ENCODE peak calls at places on chromosomes 2 and 18, in six cellular contexts. K is HT1080; T is ACHN; L is activated naive CD8-positive, alpha-beta T cell treated with anti-CD3 and anti-CD28 coated beads for 36 hours; J is Kasumi-1; F is GM04504. D is an unnamed sample.

GRCh38 chr2:101327863-101328394 is 19.4 kb upstream of the RNF149 start:
- DNase-seq in J (peak; percentile 57), T (no peak), F (no peak), K (no peak), L (no peak), D (no peak)

GRCh38 chr2:172438741-172439508 is 11.5 kb downstream of the ITGA6 start:
- DNase-seq in J (no peak), K (peak; percentile 92), T (peak; percentile 40), L (no peak), F (no peak), D (peak; percentile 53)

GRCh38 chr2:56770490-56770889 is 586.7 kb downstream of the CCDC85A start:
- DNase-seq in K (peak; percentile 65), J (no peak), T (no peak), F (peak; percentile 14), L (no peak), D (peak; percentile 77)

GRCh38 chr2:118832071-118832790 is 15.2 kb downstream of the EN1 start:
- DNase-seq in T (no peak), K (no peak), F (no peak), J (no peak), L (no peak), D (no peak)

GRCh38 chr2:199602896-199603482 is 145.2 kb upstream of the SATB2 start:
- DNase-seq in J (no peak), L (no peak), K (no peak), F (no peak), T (no peak), D (no peak)

GRCh38 chr2:28408764-28409599 is 16.3 kb downstream of the FOSL2 start:
- DNase-seq in L (peak; percentile 79), F (no peak), K (peak; percentile 100), T (peak; percentile 92), J (peak; percentile 81), D (peak; percentile 56)

GRCh38 chr2:96923810-96924774 is 54.2 kb upstream of the SEMA4C start:
- DNase-seq in L (peak; percentile 63), F (no peak), J (no peak), T (no peak), K (no peak), D (no peak)

GRCh38 chr2:2868065-2868464 is 509.6 kb downstream of the EIPR1 start:
- DNase-seq in K (no peak), L (no peak), T (no peak), F (no peak), J (no peak), D (no peak)

GRCh38 chr2:177329035-177329434 is 63.5 kb upstream of the AGPS start:
- DNase-seq in F (no peak), K (no peak), L (no peak), T (no peak), J (no peak), D (no peak)

GRCh38 chr18:72013512-72013911 is 530.6 kb downstream of the CBLN2 start:
- DNase-seq in T (no peak), L (no peak), K (peak; percentile 71), F (no peak), J (no peak), D (no peak)

GRCh38 chr2:238225911-238226697 is 13.7 kb downstream of the HES6 start:
- DNase-seq in J (no peak), F (no peak), T (no peak), L (no peak), K (no peak), D (peak; percentile 69)

GRCh38 chr18:69617888-69618287 is 217.2 kb downstream of the DOK6 start:
- DNase-seq in J (no peak), L (no peak), F (peak; percentile 46), T (no peak), K (peak; percentile 2), D (peak; percentile 30)

GRCh38 chr18:55763805-55764204 is 175.8 kb upstream of the TCF4 start:
- DNase-seq in T (peak; percentile 4), J (no peak), F (no peak), L (no peak), K (no peak), D (no peak)

GRCh38 chr2:124048102-124048501 is 23.0 kb downstream of the CNTNAP5 start:
- DNase-seq in F (no peak), T (no peak), K (no peak), L (no peak), J (no peak), D (no peak)

GRCh38 chr2:174730530-174731018 is 33.7 kb downstream of the CHRNA1 start:
- DNase-seq in F (no peak), J (no peak), T (no peak), K (no peak), L (no peak), D (no peak)

GRCh38 chr2:263022-263738 is 652 bp downstream of the SH3YL1 start:
- DNase-seq in K (no peak), F (no peak), L (no peak), T (no peak), J (no peak), D (no peak)

GRCh38 chr2:64478502-64479230 is 24.7 kb downstream of the LGALSL start:
- DNase-seq in L (peak; percentile 40), T (no peak), F (no peak), K (no peak), J (no peak), D (no peak)

GRCh38 chr2:95372845-95373244 is 29.7 kb upstream of the FAHD2A start:
- DNase-seq in F (no peak), K (no peak), L (no peak), T (no peak), J (no peak), D (no peak)

GRCh38 chr18:28175930-28176673 is 828 bp downstream of the CDH2 start:
- DNase-seq in K (peak; percentile 44), L (peak; percentile 1), T (peak; percentile 42), F (no peak), J (no peak), D (peak; percentile 40)

GRCh38 chr2:147844691-147845607 is at the start of gene ACVR2A:
- DNase-seq in J (peak; percentile 62), F (no peak), L (peak; percentile 50), T (peak; percentile 58), K (peak; percentile 51), D (peak; percentile 51)

GRCh38 chr2:172081248-172082022 is 3.9 kb upstream of the DLX1 start:
- DNase-seq in L (no peak), K (no peak), J (no peak), F (no peak), T (no peak), D (no peak)

GRCh38 chr2:222434204-222434603 is 9.9 kb downstream of the SGPP2 start:
- DNase-seq in J (no peak), L (no peak), T (no peak), F (no peak), K (no peak), D (no peak)

GRCh38 chr2:222613715-222614331 is 42.1 kb downstream of the FARSB start:
- DNase-seq in J (peak; percentile 32), K (peak; percentile 51), F (no peak), T (peak; percentile 65), L (no peak), D (peak; percentile 67)

GRCh38 chr2:9631976-9632700 is 1.3 kb upstream of the YWHAQ start:
- DNase-seq in K (no peak), F (no peak), T (no peak), L (no peak), J (no peak), D (peak; percentile 44)

GRCh38 chr2:110848519-110848918 is 116.1 kb downstream of the ACOXL start:
- DNase-seq in K (no peak), L (no peak), T (no peak), J (no peak), F (no peak), D (no peak)

GRCh38 chr18:76592981-76593381 is 97.9 kb upstream of the ZNF516 start:
- DNase-seq in F (no peak), T (no peak), L (no peak), K (no peak), J (no peak), D (peak; percentile 17)